ENCODE peak calls at places on chromosomes 11 and 22, in four cellular contexts. Q is mesenchymal stem cell, N is body of pancreas, S is MCF 10A. W is an unnamed sample.

GRCh38 chr11:36300651-36301050 is 4.6 kb downstream of the PRR5L start:
- DNase-seq in Q (no peak), N (peak), S (peak), W (no peak)

GRCh38 chr11:130001491-130002351 is 914 bp downstream of the PRDM10 start:
- DNase-seq in Q (peak), N (no peak), S (peak), W (peak)

GRCh38 chr11:134207538-134208239 is 16.1 kb downstream of the NCAPD3 start:
- DNase-seq in Q (peak), N (peak), S (peak), W (peak)

GRCh38 chr11:73856001-73856663 is 20.5 kb downstream of the COA4 start:
- DNase-seq in Q (no peak), N (no peak), S (no peak), W (no peak)

GRCh38 chr11:64916040-64916847 is 765 bp downstream of the ATG2A start:
- DNase-seq in Q (peak), N (no peak), S (peak), W (peak)

GRCh38 chr11:10778217-10778970 is 27.3 kb downstream of the CTR9 start:
- DNase-seq in Q (peak), N (peak), S (no peak), W (peak)

GRCh38 chr22:28075260-28075981 is 156.4 kb upstream of the PITPNB start:
- DNase-seq in Q (peak), N (peak), S (peak), W (peak)

GRCh38 chr11:44326615-44327475 is 16.9 kb upstream of the ALX4 start:
- DNase-seq in Q (no peak), N (no peak), S (peak), W (no peak)

GRCh38 chr11:1116104-1116503 is 41.4 kb downstream of the MUC2 start:
- DNase-seq in Q (no peak), N (no peak), S (no peak), W (no peak)

GRCh38 chr11:64113462-64113780 is 52.5 kb downstream of the MACROD1 start:
- DNase-seq in Q (no peak), N (no peak), S (no peak), W (no peak)

GRCh38 chr11:1202776-1203504 is 19.9 kb upstream of the MUC5B start:
- DNase-seq in Q (peak), N (peak), S (peak), W (peak)

GRCh38 chr11:114889464-114890065 is 211.2 kb downstream of the NXPE2 start:
- DNase-seq in Q (no peak), N (no peak), S (no peak), W (no peak)

GRCh38 chr11:31783264-31783663 is 27.9 kb downstream of the PAX6 start:
- DNase-seq in Q (no peak), N (no peak), S (no peak), W (no peak)

GRCh38 chr11:124892131-124892530 is 5.5 kb downstream of the ROBO4 start:
- DNase-seq in Q (no peak), N (no peak), S (no peak), W (no peak)

GRCh38 chr11:15055620-15056356 is 17.6 kb upstream of the CALCB start:
- DNase-seq in Q (no peak), N (no peak), S (peak), W (no peak)

GRCh38 chr11:133134561-133135173 is 397.6 kb downstream of the OPCML start:
- DNase-seq in Q (no peak), N (peak), S (peak), W (no peak)

GRCh38 chr11:8384199-8384821 is 120.6 kb upstream of the LMO1 start:
- DNase-seq in Q (peak), N (peak), S (peak), W (peak)

GRCh38 chr22:45208696-45208992 is 32.0 kb downstream of the KIAA0930 start:
- DNase-seq in Q (no peak), N (no peak), S (no peak), W (no peak)

GRCh38 chr22:24703101-24703500 is 71.4 kb downstream of the PIWIL3 start:
- DNase-seq in Q (no peak), N (no peak), S (no peak), W (peak)

GRCh38 chr11:57778318-57779037 is 16.9 kb downstream of the CTNND1 start:
- DNase-seq in Q (peak), N (peak), S (peak), W (peak)

GRCh38 chr11:35142481-35143207 is 3.7 kb downstream of the CD44 start:
- DNase-seq in Q (peak), N (peak), S (peak), W (peak)

GRCh38 chr22:47593911-47594311 is 831.5 kb downstream of the TBC1D22A start:
- DNase-seq in Q (no peak), N (no peak), S (no peak), W (no peak)

W was measured in amniotic epithelial cell.